ENCODE peak calls at places on chromosomes 3 and 15, in eight cellular contexts. E is AG04449, O is NCI-H460, W is AG10803, I is AML-193, S is MG63, L is nephron progenitor cell, B is EH. K is an unnamed sample.

GRCh38 chr3:72448858-72449257 is 399.4 kb downstream of the SHQ1 start:
- DNase-seq in L (no peak), S (no peak), O (no peak), B (peak), W (no peak), E (no peak), I (no peak), K (no peak)

GRCh38 chr3:71064288-71064975 is 519.1 kb downstream of the FOXP1 start:
- DNase-seq in S (peak), E (no peak), O (no peak), W (peak), B (peak), I (peak), L (peak), K (peak)

GRCh38 chr3:134300520-134300919 is 49.9 kb upstream of the RYK start:
- DNase-seq in I (no peak), L (no peak), E (no peak), W (no peak), S (no peak), B (no peak), O (no peak), K (no peak)

GRCh38 chr3:128906804-128907525 is 27.5 kb downstream of the ACAD9 start:
- DNase-seq in W (no peak), O (no peak), E (no peak), I (no peak), L (no peak), B (no peak), S (no peak), K (no peak)

GRCh38 chr15:50764331-50765201 is 940 bp downstream of the SPPL2A start:
- DNase-seq in I (no peak), O (no peak), W (no peak), L (no peak), S (no peak), E (no peak), B (peak), K (peak)

GRCh38 chr3:188259611-188260010 is 105.7 kb downstream of the LPP start:
- DNase-seq in L (no peak), O (no peak), W (no peak), E (no peak), B (no peak), S (no peak), I (no peak), K (peak)

GRCh38 chr3:58237940-58238681 is 519 bp downstream of the ABHD6 start:
- DNase-seq in B (no peak), E (no peak), S (peak), O (no peak), I (peak), L (peak), W (peak), K (no peak)

GRCh38 chr15:62647195-62647865 is 395.2 kb upstream of the TPM1 start:
- DNase-seq in I (no peak), B (peak), L (no peak), O (peak), E (no peak), S (peak), W (peak), K (peak)

GRCh38 chr15:34853001-34853758 is 57.8 kb upstream of the ACTC1 start:
- DNase-seq in W (peak), I (peak), O (no peak), B (peak), L (no peak), S (no peak), E (no peak), K (peak)

GRCh38 chr3:149820183-149820582 is 7.2 kb downstream of the RNF13 start:
- DNase-seq in L (no peak), W (no peak), B (peak), E (no peak), I (no peak), O (no peak), S (peak), K (no peak)

GRCh38 chr3:106589306-106589942 is 720.6 kb upstream of the CBLB start:
- DNase-seq in S (no peak), L (no peak), O (no peak), W (peak), I (no peak), B (no peak), E (no peak), K (peak)